ENCODE peak calls at places on chromosome 9, in nine cellular contexts. C is posterior vena cava, S is NCI-H460, H is GM18507, O is EL, R is ureter, Z is DMS79, F is GM04503, V is AML-193. P is an unnamed sample.

GRCh38 chr9:38414040-38414723 is 10.1 kb downstream of the IGFBPL1 start:
- DNase-seq in C (peak), S (no peak), H (no peak), O (no peak), R (no peak), Z (no peak), F (no peak), V (no peak), P (peak)

GRCh38 chr9:90288275-90288639 is 354.4 kb downstream of the DIRAS2 start:
- DNase-seq in C (no peak), S (no peak), H (no peak), O (no peak), R (no peak), Z (no peak), F (no peak), V (no peak), P (no peak)

GRCh38 chr9:114181583-114182409 is 26.5 kb downstream of the COL27A1 start:
- DNase-seq in C (peak), S (no peak), H (no peak), O (no peak), R (no peak), Z (no peak), F (no peak), V (no peak), P (no peak)

GRCh38 chr9:20087481-20087880 is 298.6 kb upstream of the SLC24A2 start:
- DNase-seq in C (no peak), S (no peak), H (no peak), O (no peak), R (no peak), Z (no peak), F (no peak), V (no peak), P (no peak)

GRCh38 chr9:4048441-4048840 is 251.4 kb downstream of the GLIS3 start:
- DNase-seq in C (no peak), S (no peak), H (no peak), O (peak), R (no peak), Z (no peak), F (no peak), V (peak), P (no peak)

GRCh38 chr9:69748304-69748703 is 11.5 kb downstream of the PTAR1 start:
- DNase-seq in C (no peak), S (no peak), H (no peak), O (peak), R (no peak), Z (no peak), F (no peak), V (no peak), P (no peak)

GRCh38 chr9:99822096-99822595 is 461 bp downstream of the NR4A3 start:
- DNase-seq in C (no peak), S (no peak), H (no peak), O (no peak), R (no peak), Z (no peak), F (no peak), V (no peak), P (no peak)

GRCh38 chr9:93897075-93897970 is 57.8 kb downstream of the BARX1 start:
- DNase-seq in C (peak), S (no peak), H (no peak), O (no peak), R (no peak), Z (no peak), F (no peak), V (no peak), P (no peak)

GRCh38 chr9:137786511-137786920 is 91.1 kb upstream of the CACNA1B start:
- DNase-seq in C (peak), S (no peak), H (no peak), O (peak), R (no peak), Z (no peak), F (peak), V (no peak), P (peak)

GRCh38 chr9:132541966-132542830 is 40.2 kb upstream of the BARHL1 start:
- DNase-seq in C (peak), S (no peak), H (no peak), O (no peak), R (no peak), Z (no peak), F (no peak), V (no peak), P (no peak)

GRCh38 chr9:33380390-33381094 is 21.8 kb downstream of the AQP7 start:
- DNase-seq in C (peak), S (no peak), H (no peak), O (no peak), R (no peak), Z (no peak), F (no peak), V (no peak), P (no peak)

GRCh38 chr9:107711528-107711927 is 222.0 kb upstream of the KLF4 start:
- DNase-seq in C (no peak), S (no peak), H (no peak), O (peak), R (peak), Z (no peak), F (peak), V (no peak), P (no peak)

GRCh38 chr9:24498632-24499031 is 47.1 kb downstream of the IZUMO3 start:
- DNase-seq in C (no peak), S (no peak), H (no peak), O (no peak), R (no peak), Z (no peak), F (no peak), V (no peak), P (no peak)

GRCh38 chr9:129923589-129923988 is 88.3 kb downstream of the USP20 start:
- DNase-seq in C (no peak), S (no peak), H (no peak), O (no peak), R (no peak), Z (no peak), F (no peak), V (no peak), P (no peak)

GRCh38 chr9:306907-307306 is 92.2 kb downstream of the DOCK8 start:
- DNase-seq in C (no peak), S (no peak), H (no peak), O (no peak), R (no peak), Z (no peak), F (no peak), V (peak), P (no peak)

GRCh38 chr9:26524225-26524624 is 368.4 kb downstream of the CAAP1 start:
- DNase-seq in C (no peak), S (no peak), H (no peak), O (no peak), R (peak), Z (no peak), F (no peak), V (no peak), P (no peak)

GRCh38 chr9:35650341-35651158 is at the start of gene SIT1:
- DNase-seq in C (no peak), S (no peak), H (no peak), O (no peak), R (no peak), Z (peak), F (no peak), V (no peak), P (no peak)

GRCh38 chr9:136791466-136792276 is 527 bp downstream of the TMEM141 start:
- DNase-seq in C (peak), S (no peak), H (no peak), O (peak), R (peak), Z (peak), F (no peak), V (peak), P (no peak)

GRCh38 chr9:133813749-133814585 is 75.8 kb upstream of the SARDH start:
- DNase-seq in C (no peak), S (no peak), H (no peak), O (no peak), R (no peak), Z (peak), F (no peak), V (no peak), P (peak)

GRCh38 chr9:126334626-126335621 is 8.3 kb downstream of the MVB12B start:
- DNase-seq in C (no peak), S (no peak), H (no peak), O (no peak), R (no peak), Z (no peak), F (no peak), V (no peak), P (no peak)

GRCh38 chr9:78566948-78567675 is 270.2 kb downstream of the PSAT1 start:
- DNase-seq in C (no peak), S (no peak), H (no peak), O (peak), R (no peak), Z (no peak), F (no peak), V (no peak), P (no peak)

GRCh38 chr9:104094534-104095020 is 468 bp downstream of the SMC2 start:
- DNase-seq in C (no peak), S (no peak), H (no peak), O (no peak), R (no peak), Z (no peak), F (no peak), V (peak), P (no peak)

GRCh38 chr9:23319092-23319491 is 506.9 kb downstream of the ELAVL2 start:
- DNase-seq in C (no peak), S (no peak), H (no peak), O (no peak), R (no peak), Z (no peak), F (no peak), V (no peak), P (no peak)

GRCh38 chr9:127344373-127344995 is 52.5 kb upstream of the SLC2A8 start:
- DNase-seq in C (no peak), S (no peak), H (no peak), O (peak), R (no peak), Z (no peak), F (no peak), V (no peak), P (no peak)

GRCh38 chr9:129352157-129352870 is 174.3 kb upstream of the IER5L start:
- DNase-seq in C (no peak), S (no peak), H (no peak), O (no peak), R (no peak), Z (no peak), F (no peak), V (no peak), P (no peak)

GRCh38 chr9:126377521-126377920 is 50.9 kb downstream of the MVB12B start:
- DNase-seq in C (no peak), S (no peak), H (no peak), O (no peak), R (no peak), Z (no peak), F (no peak), V (no peak), P (no peak)

GRCh38 chr9:27673626-27674025 is 100.3 kb upstream of the C9orf72 start:
- DNase-seq in C (no peak), S (no peak), H (no peak), O (no peak), R (no peak), Z (no peak), F (no peak), V (no peak), P (no peak)

GRCh38 chr9:36162211-36162610 is 7.0 kb upstream of the CCIN start:
- DNase-seq in C (no peak), S (no peak), H (no peak), O (no peak), R (no peak), Z (no peak), F (no peak), V (no peak), P (no peak)

GRCh38 chr9:14888857-14889256 is 21.4 kb downstream of the FREM1 start:
- DNase-seq in C (no peak), S (no peak), H (no peak), O (no peak), R (no peak), Z (no peak), F (no peak), V (no peak), P (no peak)

GRCh38 chr9:122134822-122135528 is 24.6 kb downstream of the NDUFA8 start:
- DNase-seq in C (no peak), S (no peak), H (no peak), O (peak), R (peak), Z (no peak), F (no peak), V (no peak), P (peak)

GRCh38 chr9:138098116-138098907 is 220.7 kb downstream of the CACNA1B start:
- DNase-seq in C (peak), S (no peak), H (no peak), O (no peak), R (no peak), Z (no peak), F (no peak), V (no peak), P (no peak)

GRCh38 chr9:135179976-135180375 is 92.5 kb downstream of the OLFM1 start:
- DNase-seq in C (no peak), S (no peak), H (no peak), O (no peak), R (no peak), Z (no peak), F (no peak), V (no peak), P (no peak)

GRCh38 chr9:134735441-134736175 is 94.0 kb downstream of the COL5A1 start:
- DNase-seq in C (peak), S (no peak), H (no peak), O (no peak), R (no peak), Z (no peak), F (no peak), V (no peak), P (peak)

GRCh38 chr9:121321039-121321503 is 49.0 kb downstream of the STOM start:
- DNase-seq in C (no peak), S (no peak), H (no peak), O (peak), R (peak), Z (no peak), F (no peak), V (peak), P (no peak)